ENCODE peak calls at places on chromosomes 3 and 15, in four cellular contexts. One of them, this sample, is unnamed.

GRCh38 chr3:56987238-56987932 is 73.1 kb upstream of the SPATA12 start:
- DNase-seq in activated gamma-delta T cell treated with Interleukin-2 at 50 U/mL for 16 hours: no peak
- DNase-seq in stimulated activated CD4-positive, alpha-beta T cell treated with anti-CD3 and anti-CD28 coated beads, Interleukin-4, amount 100 ng/mL, for 48 hours: no peak
- DNase-seq in T47D: no peak
- DNase-seq in this sample: no peak

GRCh38 chr15:96442076-96442475 is 111.6 kb downstream of the NR2F2 start:
- DNase-seq in stimulated activated CD4-positive, alpha-beta T cell treated with anti-CD3 and anti-CD28 coated beads, Interleukin-4, amount 100 ng/mL, for 48 hours: no peak
- DNase-seq in T47D: no peak
- DNase-seq in activated gamma-delta T cell treated with Interleukin-2 at 50 U/mL for 16 hours: no peak
- DNase-seq in this sample: no peak

GRCh38 chr15:57892181-57892580 is 173.3 kb downstream of the ALDH1A2 start:
- DNase-seq in activated gamma-delta T cell treated with Interleukin-2 at 50 U/mL for 16 hours: no peak
- DNase-seq in T47D: no peak
- DNase-seq in stimulated activated CD4-positive, alpha-beta T cell treated with anti-CD3 and anti-CD28 coated beads, Interleukin-4, amount 100 ng/mL, for 48 hours: no peak
- DNase-seq in this sample: no peak

GRCh38 chr15:75578206-75578947 is 738 bp downstream of the PTPN9 start:
- DNase-seq in stimulated activated CD4-positive, alpha-beta T cell treated with anti-CD3 and anti-CD28 coated beads, Interleukin-4, amount 100 ng/mL, for 48 hours: peak; percentile 4
- DNase-seq in activated gamma-delta T cell treated with Interleukin-2 at 50 U/mL for 16 hours: peak; percentile 7
- DNase-seq in T47D: peak; percentile 41
- DNase-seq in this sample: peak; percentile 45

GRCh38 chr15:67542192-67542461 is 376 bp upstream of the MAP2K5 start:
- DNase-seq in T47D: peak; percentile 26
- DNase-seq in activated gamma-delta T cell treated with Interleukin-2 at 50 U/mL for 16 hours: no peak
- DNase-seq in stimulated activated CD4-positive, alpha-beta T cell treated with anti-CD3 and anti-CD28 coated beads, Interleukin-4, amount 100 ng/mL, for 48 hours: no peak
- DNase-seq in this sample: no peak

GRCh38 chr15:63626955-63627354 is 29.8 kb downstream of the FBXL22 start:
- DNase-seq in activated gamma-delta T cell treated with Interleukin-2 at 50 U/mL for 16 hours: no peak
- DNase-seq in T47D: no peak
- DNase-seq in stimulated activated CD4-positive, alpha-beta T cell treated with anti-CD3 and anti-CD28 coated beads, Interleukin-4, amount 100 ng/mL, for 48 hours: no peak
- DNase-seq in this sample: peak; percentile 35

GRCh38 chr3:169118666-169119370 is 544.7 kb downstream of the MECOM start:
- DNase-seq in activated gamma-delta T cell treated with Interleukin-2 at 50 U/mL for 16 hours: no peak
- DNase-seq in T47D: no peak
- DNase-seq in stimulated activated CD4-positive, alpha-beta T cell treated with anti-CD3 and anti-CD28 coated beads, Interleukin-4, amount 100 ng/mL, for 48 hours: no peak
- DNase-seq in this sample: no peak

GRCh38 chr3:186180891-186181471 is 72.1 kb upstream of the ETV5 start:
- DNase-seq in activated gamma-delta T cell treated with Interleukin-2 at 50 U/mL for 16 hours: no peak
- DNase-seq in T47D: no peak
- DNase-seq in stimulated activated CD4-positive, alpha-beta T cell treated with anti-CD3 and anti-CD28 coated beads, Interleukin-4, amount 100 ng/mL, for 48 hours: no peak
- DNase-seq in this sample: no peak

GRCh38 chr3:29644261-29644660 is 363.4 kb downstream of the RBMS3 start:
- DNase-seq in stimulated activated CD4-positive, alpha-beta T cell treated with anti-CD3 and anti-CD28 coated beads, Interleukin-4, amount 100 ng/mL, for 48 hours: no peak
- DNase-seq in T47D: no peak
- DNase-seq in activated gamma-delta T cell treated with Interleukin-2 at 50 U/mL for 16 hours: no peak
- DNase-seq in this sample: no peak

GRCh38 chr3:45178131-45179023 is 32.2 kb upstream of the CDCP1 start:
- DNase-seq in activated gamma-delta T cell treated with Interleukin-2 at 50 U/mL for 16 hours: no peak
- DNase-seq in stimulated activated CD4-positive, alpha-beta T cell treated with anti-CD3 and anti-CD28 coated beads, Interleukin-4, amount 100 ng/mL, for 48 hours: no peak
- DNase-seq in T47D: no peak
- DNase-seq in this sample: no peak

This sample was measured in GM12891.